ENCODE peak calls at places on chromosomes 1 and 21, in eight cellular contexts. Z is GM20000; T is epithelial cell of esophagus; P is B cell; L is IMR-90; U is CD4-positive, alpha-beta T cell; X is HFFc6; D is dorsolateral prefrontal cortex. J is an unnamed sample.

GRCh38 chr1:3369437-3370076 is 84.9 kb upstream of the ARHGEF16 start:
- DNase-seq in Z (no peak), T (peak), P (no peak), L (peak), U (no peak), X (peak), D (peak), J (peak)

GRCh38 chr1:43199093-43199726 is 27.1 kb downstream of the CFAP57 start:
- DNase-seq in Z (peak), T (peak), P (no peak), L (no peak), U (no peak), X (no peak), D (no peak), J (no peak)

GRCh38 chr1:9588551-9589143 is at the start of gene TMEM201:
- DNase-seq in Z (peak), T (peak), P (peak), L (peak), U (peak), X (peak), D (peak), J (peak)

GRCh38 chr21:43323244-43324005 is 103.5 kb downstream of the SIK1 start:
- DNase-seq in Z (no peak), T (no peak), P (no peak), L (no peak), U (no peak), X (no peak), D (peak), J (no peak)

GRCh38 chr1:241627453-241628329 is 12.5 kb downstream of the CHML start:
- DNase-seq in Z (peak), T (peak), P (peak), L (peak), U (no peak), X (peak), D (no peak), J (peak)

GRCh38 chr1:64186138-64186897 is 17.1 kb upstream of the UBE2U start:
- DNase-seq in Z (no peak), T (peak), P (no peak), L (no peak), U (no peak), X (no peak), D (no peak), J (peak)

GRCh38 chr1:201264554-201264953 is 18.8 kb upstream of the PKP1 start:
- DNase-seq in Z (no peak), T (no peak), P (no peak), L (no peak), U (no peak), X (no peak), D (no peak), J (no peak)

GRCh38 chr1:243294723-243295121 is 38.9 kb downstream of the SDCCAG8 start:
- DNase-seq in Z (no peak), T (peak), P (no peak), L (peak), U (no peak), X (peak), D (no peak), J (peak)

GRCh38 chr1:941588-942383 is 17.3 kb downstream of the NOC2L start:
- DNase-seq in Z (peak), T (peak), P (peak), L (peak), U (no peak), X (peak), D (no peak), J (peak)

GRCh38 chr1:31199301-31199790 is 40.3 kb downstream of the NKAIN1 start:
- DNase-seq in Z (no peak), T (no peak), P (no peak), L (no peak), U (no peak), X (no peak), D (no peak), J (no peak)

GRCh38 chr21:31351438-31351837 is 7.4 kb upstream of the TIAM1 start:
- DNase-seq in Z (no peak), T (peak), P (no peak), L (peak), U (no peak), X (no peak), D (no peak), J (peak)

GRCh38 chr1:53348491-53349368 is 20.9 kb upstream of the LRP8 start:
- DNase-seq in Z (no peak), T (no peak), P (no peak), L (no peak), U (no peak), X (no peak), D (no peak), J (no peak)

GRCh38 chr1:31412732-31413404 is at the start of gene SERINC2:
- DNase-seq in Z (peak), T (peak), P (peak), L (no peak), U (peak), X (no peak), D (no peak), J (peak)

GRCh38 chr1:211944733-211945500 is 90.4 kb downstream of the INTS7 start:
- DNase-seq in Z (no peak), T (peak), P (no peak), L (peak), U (no peak), X (no peak), D (no peak), J (peak)

GRCh38 chr1:156608981-156609380 is 7.7 kb upstream of the GPATCH4 start:
- DNase-seq in Z (peak), T (peak), P (peak), L (no peak), U (peak), X (no peak), D (no peak), J (peak)

GRCh38 chr1:3391711-3392110 is 62.8 kb upstream of the ARHGEF16 start:
- DNase-seq in Z (no peak), T (no peak), P (no peak), L (no peak), U (no peak), X (no peak), D (no peak), J (no peak)

GRCh38 chr1:85328713-85329376 is 52.4 kb upstream of the BCL10 start:
- DNase-seq in Z (no peak), T (peak), P (no peak), L (peak), U (no peak), X (peak), D (no peak), J (peak)

GRCh38 chr1:232773752-232774151 is 31.5 kb upstream of the MAP10 start:
- DNase-seq in Z (no peak), T (no peak), P (no peak), L (no peak), U (no peak), X (no peak), D (no peak), J (no peak)

GRCh38 chr1:201946224-201946908 is at the start of gene LMOD1:
- DNase-seq in Z (no peak), T (peak), P (peak), L (peak), U (no peak), X (peak), D (peak), J (peak)

GRCh38 chr1:49298304-49298703 is 521.6 kb upstream of the BEND5 start:
- DNase-seq in Z (no peak), T (no peak), P (no peak), L (no peak), U (no peak), X (no peak), D (peak), J (peak)

GRCh38 chr1:230578621-230579020 is 63.7 kb upstream of the COG2 start:
- DNase-seq in Z (no peak), T (no peak), P (no peak), L (no peak), U (no peak), X (no peak), D (no peak), J (no peak)

GRCh38 chr1:11704226-11704619 is 12.7 kb downstream of the DRAXIN start:
- DNase-seq in Z (peak), T (no peak), P (no peak), L (no peak), U (no peak), X (no peak), D (no peak), J (no peak)

GRCh38 chr1:233105225-233105624 is 154.8 kb downstream of the NTPCR start:
- DNase-seq in Z (no peak), T (peak), P (no peak), L (peak), U (no peak), X (no peak), D (no peak), J (peak)

GRCh38 chr1:7409278-7409677 is 361.8 kb upstream of the VAMP3 start:
- DNase-seq in Z (no peak), T (no peak), P (no peak), L (no peak), U (no peak), X (no peak), D (no peak), J (no peak)

GRCh38 chr21:33406493-33406892 is 3.3 kb downstream of the IFNGR2 start:
- DNase-seq in Z (no peak), T (no peak), P (no peak), L (no peak), U (no peak), X (no peak), D (no peak), J (no peak)

GRCh38 chr21:33402011-33402979 is 918 bp upstream of the IFNGR2 start:
- DNase-seq in Z (peak), T (peak), P (peak), L (peak), U (peak), X (peak), D (peak), J (peak)

GRCh38 chr21:33403128-33403785 is at the start of gene IFNGR2:
- DNase-seq in Z (peak), T (peak), P (peak), L (no peak), U (peak), X (no peak), D (peak), J (peak)

GRCh38 chr21:33401617-33401967 is 1.6 kb upstream of the IFNGR2 start:
- DNase-seq in Z (no peak), T (no peak), P (no peak), L (no peak), U (no peak), X (peak), D (no peak), J (peak)

DNA sequence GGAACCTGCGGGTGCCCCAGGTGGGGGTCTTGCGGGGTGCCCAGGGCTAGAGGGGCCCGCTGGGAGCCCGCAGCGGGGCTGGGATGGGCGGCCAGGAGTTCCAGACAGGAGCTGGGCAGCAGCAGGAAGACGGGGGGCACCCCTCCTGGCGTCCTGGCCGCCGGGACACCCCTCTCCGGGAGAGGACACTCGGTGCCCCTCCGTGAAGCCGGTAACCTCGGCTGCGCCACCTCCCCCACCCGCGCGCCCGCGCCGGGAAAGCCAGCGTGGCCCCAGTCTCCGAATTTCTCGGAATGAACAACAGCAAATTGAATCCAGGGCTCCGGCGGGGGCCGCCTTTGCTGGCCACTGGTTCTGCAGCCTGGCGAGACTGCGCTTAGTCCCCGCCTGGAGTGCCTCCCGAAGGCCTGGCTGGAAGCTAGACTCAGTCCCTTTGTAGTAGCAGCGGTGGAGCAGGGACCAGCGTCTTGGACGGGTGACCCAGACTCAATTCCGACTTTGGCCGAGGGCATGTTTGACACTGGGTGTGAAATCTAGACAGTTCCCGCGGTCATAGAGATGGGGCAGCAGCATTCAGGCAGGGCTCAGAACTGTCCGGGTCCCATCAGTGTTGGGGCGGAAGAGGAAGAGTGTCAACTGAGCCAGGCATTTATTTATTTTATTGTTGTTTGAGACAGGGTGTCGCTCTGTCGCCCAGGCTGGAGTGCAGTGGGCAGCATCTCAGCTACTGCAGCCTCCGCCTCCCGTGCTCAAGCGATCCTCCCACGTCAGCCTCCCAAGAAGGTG is 766 bp downstream of the IFNGR2 start:
- DNase-seq in Z (peak), T (peak), P (peak), L (peak), U (peak), X (peak), D (peak), J (peak)
- TF ChIP-seq CTCF in Z (no peak), T (no peak), P (no peak), L (no peak), U (no peak), X (no peak), D (no peak), J (no peak)

GRCh38 chr1:220684890-220685289 is 5.3 kb upstream of the C1orf115 start:
- DNase-seq in Z (no peak), T (no peak), P (no peak), L (no peak), U (no peak), X (no peak), D (no peak), J (no peak)

GRCh38 chr1:220682901-220683576 is 7.1 kb upstream of the C1orf115 start:
- DNase-seq in Z (no peak), T (no peak), P (no peak), L (no peak), U (no peak), X (no peak), D (no peak), J (no peak)

GRCh38 chr1:220681220-220681847 is 8.8 kb upstream of the C1orf115 start:
- DNase-seq in Z (no peak), T (no peak), P (no peak), L (no peak), U (no peak), X (no peak), D (no peak), J (no peak)

GRCh38 chr1:220685879-220686278 is 4.3 kb upstream of the C1orf115 start:
- DNase-seq in Z (no peak), T (no peak), P (no peak), L (no peak), U (no peak), X (no peak), D (no peak), J (no peak)

GRCh38 chr1:220680085-220680687 is 10.0 kb upstream of the C1orf115 start:
- DNase-seq in Z (peak), T (peak), P (peak), L (peak), U (no peak), X (peak), D (no peak), J (peak)
- TF ChIP-seq CTCF in Z (peak), T (peak), P (peak), L (peak), U (peak), X (peak), D (peak), J (peak)

GRCh38 chr1:91679446-91679845 is 178.8 kb downstream of the CDC7 start:
- DNase-seq in Z (no peak), T (no peak), P (no peak), L (no peak), U (no peak), X (no peak), D (no peak), J (no peak)

GRCh38 chr1:91684599-91685196 is 184.0 kb downstream of the CDC7 start:
- DNase-seq in Z (peak), T (no peak), P (no peak), L (peak), U (no peak), X (no peak), D (no peak), J (no peak)

GRCh38 chr1:91682882-91683597 is 182.4 kb downstream of the CDC7 start:
- DNase-seq in Z (no peak), T (no peak), P (no peak), L (no peak), U (no peak), X (no peak), D (no peak), J (no peak)

GRCh38 chr1:91683598-91683951 is 182.9 kb downstream of the CDC7 start:
- DNase-seq in Z (no peak), T (no peak), P (no peak), L (no peak), U (no peak), X (no peak), D (no peak), J (no peak)

DNA sequence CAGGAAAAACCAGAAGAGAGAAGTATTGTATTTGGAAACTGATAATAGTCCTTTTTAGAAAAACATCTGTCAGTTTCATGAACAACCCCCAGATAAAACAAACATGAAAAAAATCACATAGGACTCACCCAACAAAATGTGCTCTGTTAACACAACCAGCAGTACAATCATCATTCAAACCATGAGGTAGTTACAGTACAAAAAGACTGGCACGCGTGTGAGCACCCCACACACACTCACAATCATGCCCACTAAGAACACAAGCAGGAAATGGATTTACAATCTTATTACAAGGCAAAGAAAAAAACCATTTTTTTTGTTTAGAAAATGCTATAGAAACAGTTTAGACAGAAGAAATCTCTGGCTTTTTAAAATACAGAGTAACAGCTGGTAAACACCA is 179.9 kb downstream of the CDC7 start:
- DNase-seq in Z (no peak), T (no peak), P (no peak), L (no peak), U (no peak), X (no peak), D (no peak), J (no peak)
- TF ChIP-seq CTCF in Z (no peak), T (no peak), P (no peak), L (no peak), U (no peak), X (no peak), D (no peak), J (no peak)

GRCh38 chr1:163069142-163069541 is at the start of gene RGS4:
- DNase-seq in Z (no peak), T (peak), P (peak), L (peak), U (no peak), X (peak), D (peak), J (peak)
- TF ChIP-seq CTCF in Z (no peak), T (peak), P (no peak), L (peak), U (no peak), X (peak), D (peak), J (no peak)

GRCh38 chr21:26909972-26910371 is 56.9 kb downstream of the ADAMTS5 start:
- DNase-seq in Z (no peak), T (peak), P (no peak), L (no peak), U (no peak), X (no peak), D (no peak), J (peak)
- TF ChIP-seq CTCF in Z (no peak), T (no peak), P (no peak), L (no peak), U (no peak), X (peak), D (no peak), J (no peak)

GRCh38 chr1:218350022-218350525 is 4.9 kb downstream of the TGFB2 start:
- DNase-seq in Z (no peak), T (no peak), P (peak), L (no peak), U (no peak), X (no peak), D (no peak), J (no peak)

GRCh38 chr1:218353656-218354055 is 8.5 kb downstream of the TGFB2 start:
- DNase-seq in Z (no peak), T (no peak), P (no peak), L (no peak), U (no peak), X (no peak), D (no peak), J (no peak)

GRCh38 chr1:218349365-218350021 is 4.4 kb downstream of the TGFB2 start:
- DNase-seq in Z (no peak), T (no peak), P (no peak), L (no peak), U (no peak), X (no peak), D (no peak), J (no peak)

GRCh38 chr1:218350909-218351616 is 5.9 kb downstream of the TGFB2 start:
- DNase-seq in Z (no peak), T (no peak), P (no peak), L (peak), U (no peak), X (peak), D (no peak), J (no peak)

GRCh38 chr1:218351617-218352438 is 6.7 kb downstream of the TGFB2 start:
- DNase-seq in Z (peak), T (peak), P (peak), L (peak), U (no peak), X (no peak), D (no peak), J (peak)
- TF ChIP-seq CTCF in Z (no peak), T (peak), P (peak), L (peak), U (peak), X (peak), D (no peak), J (peak)

GRCh38 chr1:61380561-61380960 is 298.2 kb downstream of the NFIA start:
- DNase-seq in Z (no peak), T (no peak), P (no peak), L (no peak), U (no peak), X (no peak), D (no peak), J (no peak)
- TF ChIP-seq CTCF in Z (no peak), T (no peak), P (no peak), L (no peak), U (no peak), X (no peak), D (no peak), J (no peak)

DNA sequence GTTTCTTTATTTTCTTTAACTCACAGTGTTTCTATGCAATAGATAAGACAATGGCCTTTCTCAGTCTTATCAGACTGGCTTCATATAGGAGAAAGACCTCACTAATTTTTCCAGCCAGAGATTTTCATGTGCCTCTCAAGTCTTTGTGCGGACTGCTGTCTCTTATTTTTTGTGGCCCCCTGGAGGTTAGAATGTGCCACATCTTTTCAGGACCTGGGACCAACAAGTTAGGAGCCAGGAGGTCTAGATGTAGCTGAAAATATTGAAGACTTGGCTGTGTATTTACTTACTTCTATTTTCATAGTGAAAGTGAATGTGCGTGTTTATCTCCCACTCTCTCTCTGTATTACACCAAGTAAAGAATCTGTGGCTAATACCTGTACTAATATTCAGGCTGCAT is 42.1 kb upstream of the CFHR3 start:
- DNase-seq in Z (no peak), T (no peak), P (no peak), L (no peak), U (no peak), X (no peak), D (no peak), J (no peak)
- TF ChIP-seq CTCF in Z (no peak), T (no peak), P (no peak), L (peak), U (no peak), X (peak), D (no peak), J (no peak)

J was measured in MCF 10A.